ENCODE peak calls at places on chromosomes 3 and 15, in six cellular contexts. J is T-cell; F is GM20000; O is epithelial cell of esophagus; A is stimulated activated CD8-positive, alpha-beta memory T cell treated with anti-CD3 and anti-CD28 coated beads, Interleukin-15, amount 100 ng/mL, for 4 hours; H is midbrain. G is an unnamed sample.

GRCh38 chr3:187739561-187740445 is 5.5 kb downstream of the BCL6 start:
- DNase-seq in F (peak), J (peak), O (peak), H (peak), A (peak), G (peak)

GRCh38 chr15:25737218-25737643 is 125.9 kb downstream of the ATP10A start:
- DNase-seq in A (no peak), J (no peak), H (no peak), F (no peak), O (no peak), G (no peak)

GRCh38 chr3:113297741-113298320 is 86.5 kb downstream of the BOC start:
- DNase-seq in J (no peak), H (no peak), F (no peak), O (no peak), A (no peak), G (no peak)

GRCh38 chr3:114527036-114527644 is 233.3 kb downstream of the TIGIT start:
- DNase-seq in A (no peak), J (no peak), H (no peak), F (peak), O (peak), G (no peak)

GRCh38 chr3:108088146-108088545 is 2.7 kb downstream of the CD47 start:
- DNase-seq in F (no peak), A (no peak), H (peak), O (no peak), J (no peak), G (no peak)

GRCh38 chr15:93066103-93066725 is 22.8 kb downstream of the RGMA start:
- DNase-seq in O (no peak), F (no peak), A (no peak), J (no peak), H (peak), G (no peak)

GRCh38 chr3:34864011-34864410 is 775.3 kb upstream of the ARPP21 start:
- DNase-seq in A (no peak), H (no peak), J (no peak), O (peak), F (no peak), G (no peak)

GRCh38 chr3:49476563-49476962 is 6.5 kb downstream of the DAG1 start:
- DNase-seq in F (peak), A (no peak), O (no peak), J (no peak), H (no peak), G (no peak)

GRCh38 chr15:92624401-92624991 is 31.1 kb downstream of the FAM174B start:
- DNase-seq in O (no peak), F (no peak), J (no peak), A (no peak), H (peak), G (peak)

GRCh38 chr3:42657675-42658074 is 4.2 kb downstream of the ZBTB47 start:
- DNase-seq in O (no peak), H (no peak), F (no peak), J (no peak), A (no peak), G (no peak)

GRCh38 chr15:58014470-58014869 is 51.0 kb downstream of the ALDH1A2 start:
- DNase-seq in F (no peak), J (no peak), H (no peak), A (no peak), O (no peak), G (no peak)

GRCh38 chr3:40980467-40980866 is 218.8 kb upstream of the CTNNB1 start:
- DNase-seq in J (no peak), O (no peak), A (no peak), H (no peak), F (no peak), G (no peak)

GRCh38 chr3:51721062-51721745 is 14.3 kb downstream of the GRM2 start:
- DNase-seq in O (no peak), H (no peak), F (no peak), J (no peak), A (no peak), G (no peak)

GRCh38 chr3:191523099-191523498 is 62.1 kb downstream of the PYDC2 start:
- DNase-seq in F (no peak), A (no peak), O (peak), J (no peak), H (no peak), G (no peak)

GRCh38 chr15:36221992-36222391 is 357.4 kb upstream of the CDIN1 start:
- DNase-seq in J (no peak), H (no peak), F (no peak), A (no peak), O (no peak), G (no peak)

GRCh38 chr15:52427804-52428203 is 100.9 kb downstream of the MYO5A start:
- DNase-seq in H (no peak), A (no peak), F (peak), J (no peak), O (peak), G (no peak)

GRCh38 chr3:152197451-152197850 is 71.3 kb upstream of the MBNL1 start:
- DNase-seq in J (no peak), O (no peak), H (no peak), A (no peak), F (no peak), G (no peak)

GRCh38 chr15:75309711-75310110 is 26.2 kb upstream of the COMMD4 start:
- DNase-seq in F (no peak), J (no peak), H (no peak), O (no peak), A (no peak), G (no peak)

GRCh38 chr15:57079446-57079845 is 161.0 kb downstream of the TCF12 start:
- DNase-seq in F (no peak), J (no peak), A (no peak), O (no peak), H (peak), G (peak)

GRCh38 chr3:126432901-126433480 is 38.3 kb downstream of the CFAP100 start:
- DNase-seq in J (no peak), F (no peak), A (no peak), H (no peak), O (no peak), G (no peak)

GRCh38 chr15:57259511-57260143 is 116.7 kb upstream of the CGNL1 start:
- DNase-seq in J (no peak), A (no peak), O (no peak), H (no peak), F (no peak), G (no peak)

GRCh38 chr3:152444029-152444641 is 175.4 kb downstream of the MBNL1 start:
- DNase-seq in O (peak), H (peak), A (no peak), F (peak), J (no peak), G (peak)

GRCh38 chr15:90716317-90716975 is 700 bp upstream of the BLM start:
- DNase-seq in O (no peak), H (peak), F (no peak), A (no peak), J (no peak), G (no peak)

GRCh38 chr3:76753599-76753998 is 286.3 kb upstream of the ROBO2 start:
- DNase-seq in A (no peak), H (no peak), J (no peak), O (peak), F (no peak), G (no peak)

GRCh38 chr3:124601189-124601588 is 129.1 kb upstream of the UMPS start:
- DNase-seq in O (peak), F (no peak), A (no peak), H (no peak), J (no peak), G (no peak)

GRCh38 chr3:126466886-126467610 is 8.6 kb downstream of the ZXDC start:
- DNase-seq in F (no peak), O (no peak), H (no peak), A (no peak), J (no peak), G (no peak)

GRCh38 chr3:111392911-111393351 is 149.1 kb upstream of the CD96 start:
- DNase-seq in O (peak), J (peak), H (no peak), F (no peak), A (peak), G (no peak)

GRCh38 chr3:11282250-11283125 is 10.3 kb downstream of the ATG7 start:
- DNase-seq in O (no peak), H (peak), J (no peak), A (no peak), F (no peak), G (peak)

GRCh38 chr15:74725845-74726773 is 781 bp upstream of the CYP1A1 start:
- DNase-seq in A (no peak), J (peak), H (no peak), O (no peak), F (peak), G (no peak)

GRCh38 chr3:196585044-196585757 is 16.7 kb downstream of the FBXO45 start:
- DNase-seq in A (no peak), J (no peak), F (no peak), O (no peak), H (no peak), G (no peak)

GRCh38 chr15:35506272-35506870 is 39.6 kb downstream of the DPH6 start:
- DNase-seq in A (no peak), F (no peak), H (no peak), O (no peak), J (no peak), G (no peak)

GRCh38 chr3:56837196-56837955 is 35.6 kb upstream of the ARHGEF3 start:
- DNase-seq in A (no peak), H (no peak), F (peak), O (peak), J (no peak), G (no peak)

GRCh38 chr3:109806929-109807328 is 469.6 kb upstream of the DPPA4 start:
- DNase-seq in F (no peak), O (peak), J (no peak), A (peak), H (no peak), G (peak)

GRCh38 chr3:52834871-52835501 is at the start of gene MUSTN1:
- DNase-seq in A (no peak), O (no peak), H (no peak), F (no peak), J (no peak), G (no peak)

GRCh38 chr3:119817071-119817470 is 35.2 kb downstream of the NR1I2 start:
- DNase-seq in J (no peak), O (no peak), F (no peak), H (no peak), A (no peak), G (no peak)

GRCh38 chr15:37372064-37372463 is 271.7 kb upstream of the MEIS2 start:
- DNase-seq in O (no peak), A (no peak), F (no peak), H (no peak), J (no peak), G (peak)

GRCh38 chr15:92393287-92393993 is at the start of gene ST8SIA2:
- DNase-seq in H (no peak), A (no peak), F (peak), J (no peak), O (peak), G (no peak)

GRCh38 chr3:34957707-34958106 is 681.6 kb upstream of the ARPP21 start:
- DNase-seq in J (no peak), O (no peak), A (no peak), F (no peak), H (no peak), G (no peak)

GRCh38 chr3:10515884-10516495 is 10.6 kb upstream of the ATP2B2 start:
- DNase-seq in H (no peak), O (no peak), J (no peak), A (no peak), F (no peak), G (no peak)

GRCh38 chr3:129310111-129310601 is 31.5 kb downstream of the HMCES start:
- DNase-seq in A (no peak), J (no peak), F (peak), H (no peak), O (peak), G (no peak)